ENCODE peak calls at places on chromosomes 4 and X, in five cellular contexts. T, K, Q, M and J are unnamed samples.
A peak's percentile ranks its signal among the peaks of the same experiment; 100 is the strongest.

GRCh38 chr4:39032218-39033085 is at the start of gene TMEM156:
- ATAC-seq in T (peak; percentile 77), K (no peak), Q (peak; percentile 92), M (peak; percentile 39), J (no peak)

GRCh38 chr4:177051473-177052060 is 258.1 kb upstream of the NEIL3 start:
- ATAC-seq in T (no peak), K (no peak), Q (no peak), M (peak; percentile 32), J (no peak)

GRCh38 chr4:53208749-53209148 is 157.1 kb downstream of the SCFD2 start:
- ATAC-seq in T (no peak), K (no peak), Q (no peak), M (no peak), J (no peak)

GRCh38 chr4:36183232-36183631 is 61.1 kb downstream of the ARAP2 start:
- ATAC-seq in T (no peak), K (no peak), Q (no peak), M (peak; percentile 62), J (no peak)

GRCh38 chrX:17617794-17618193 is 119.5 kb upstream of the SCML1 start:
- ATAC-seq in T (no peak), K (peak; percentile 51), Q (no peak), M (no peak), J (no peak)

GRCh38 chr4:163680390-163681098 is 186.1 kb downstream of the TMA16 start:
- ATAC-seq in T (no peak), K (no peak), Q (no peak), M (no peak), J (no peak)

GRCh38 chr4:163582688-163583087 is 88.2 kb downstream of the TMA16 start:
- ATAC-seq in T (no peak), K (no peak), Q (no peak), M (no peak), J (no peak)

GRCh38 chr4:90540536-90540935 is 413.3 kb downstream of the CCSER1 start:
- ATAC-seq in T (no peak), K (no peak), Q (no peak), M (no peak), J (no peak)

GRCh38 chrX:15714529-15714928 is 23.5 kb upstream of the CA5B start:
- ATAC-seq in T (no peak), K (peak; percentile 85), Q (no peak), M (no peak), J (no peak)

GRCh38 chr4:144421839-144422565 is 224.0 kb upstream of the HHIP start:
- ATAC-seq in T (no peak), K (no peak), Q (no peak), M (no peak), J (peak; percentile 40)

GRCh38 chrX:9878141-9878875 is 88.8 kb upstream of the CLDN34 start:
- ATAC-seq in T (no peak), K (no peak), Q (no peak), M (no peak), J (no peak)

GRCh38 chr4:2866160-2866861 is 22.7 kb downstream of the ADD1 start:
- ATAC-seq in T (no peak), K (no peak), Q (no peak), M (no peak), J (no peak)

GRCh38 chr4:123398151-123398802 is 1.7 kb downstream of the SPRY1 start:
- ATAC-seq in T (peak; percentile 66), K (peak; percentile 50), Q (peak; percentile 48), M (peak; percentile 85), J (peak; percentile 82)

GRCh38 chr4:37876156-37876555 is 14.7 kb upstream of the TBC1D1 start:
- ATAC-seq in T (no peak), K (no peak), Q (no peak), M (no peak), J (no peak)

GRCh38 chr4:56653461-56654237 is 27.4 kb downstream of the HOPX start:
- ATAC-seq in T (no peak), K (no peak), Q (no peak), M (peak; percentile 15), J (no peak)

GRCh38 chr4:4247711-4248035 is 350 bp downstream of the TMEM128 start:
- ATAC-seq in T (peak; percentile 39), K (no peak), Q (peak; percentile 38), M (peak; percentile 7), J (peak; percentile 32)

GRCh38 chr4:30437316-30437715 is 282.9 kb upstream of the PCDH7 start:
- ATAC-seq in T (no peak), K (no peak), Q (no peak), M (no peak), J (no peak)

GRCh38 chrX:107880054-107880610 is 54.5 kb downstream of the MID2 start:
- ATAC-seq in T (no peak), K (no peak), Q (no peak), M (no peak), J (no peak)

GRCh38 chr4:8228319-8229250 is 29.5 kb downstream of the SH3TC1 start:
- ATAC-seq in T (peak; percentile 78), K (peak; percentile 72), Q (peak; percentile 84), M (peak; percentile 92), J (peak; percentile 57)

GRCh38 chr4:1907848-1908525 is 36.8 kb downstream of the NSD2 start:
- ATAC-seq in T (no peak), K (no peak), Q (no peak), M (no peak), J (no peak)

GRCh38 chrX:110066488-110067225 is 63.7 kb downstream of the TMEM164 start:
- ATAC-seq in T (no peak), K (peak; percentile 76), Q (no peak), M (no peak), J (no peak)

GRCh38 chrX:110418857-110419249 is 60.2 kb downstream of the RTL9 start:
- ATAC-seq in T (no peak), K (no peak), Q (no peak), M (peak; percentile 60), J (no peak)